ENCODE peak calls at places on chromosome 5, in nine cellular contexts. D is kidney glomerular epithelial cell; F is GM13977; W is stimulated activated CD8-positive, alpha-beta memory T cell treated with anti-CD3 and anti-CD28 coated beads, Interleukin-15, amount 100 ng/mL, for 4 hours; Z is activated CD4-positive, alpha-beta memory T cell treated with anti-CD3 and anti-CD28 coated beads, Interleukin-2, amount 10 ng/mL, durations not matched to agents 7 days and 5 days; N is progenitor cell of endocrine pancreas; C is Right ventricle myocardium superior; V is MCF 10A; K is occipital lobe. X is an unnamed sample.

GRCh38 chr5:178454821-178455479 is 135.2 kb downstream of the COL23A1 start:
- DNase-seq in C (no peak), Z (no peak), D (no peak), W (no peak), N (no peak), K (no peak), F (no peak), V (no peak), X (no peak)

GRCh38 chr5:145925803-145926202 is 10.6 kb upstream of the SH3RF2 start:
- DNase-seq in Z (no peak), C (no peak), V (peak), N (no peak), W (no peak), F (no peak), D (peak), K (no peak), X (no peak)

GRCh38 chr5:69048233-69048632 is 45.6 kb upstream of the SLC30A5 start:
- DNase-seq in W (no peak), V (peak), K (no peak), N (no peak), D (no peak), C (no peak), Z (no peak), F (no peak), X (peak)

GRCh38 chr5:154375331-154376008 is 70.3 kb upstream of the SAP30L start:
- DNase-seq in C (no peak), N (no peak), V (no peak), W (no peak), F (no peak), K (no peak), Z (no peak), D (no peak), X (no peak)

GRCh38 chr5:180595046-180595379 is 3.7 kb upstream of the SCGB3A1 start:
- DNase-seq in N (no peak), D (no peak), K (no peak), W (no peak), V (no peak), F (no peak), Z (peak), C (no peak), X (no peak)

GRCh38 chr5:9239626-9240025 is 306.2 kb downstream of the SEMA5A start:
- DNase-seq in K (no peak), Z (no peak), D (peak), W (no peak), N (no peak), C (no peak), V (no peak), F (no peak), X (no peak)

GRCh38 chr5:160380041-160380440 is 9.6 kb upstream of the C1QTNF2 start:
- DNase-seq in D (no peak), N (no peak), K (no peak), V (no peak), W (no peak), Z (no peak), F (no peak), C (no peak), X (no peak)

GRCh38 chr5:115267617-115268016 is 4.9 kb upstream of the PGGT1B start:
- DNase-seq in V (no peak), D (peak), C (no peak), K (no peak), N (no peak), Z (no peak), W (no peak), F (no peak), X (no peak)

GRCh38 chr5:171335616-171336015 is 26.6 kb downstream of the TLX3 start:
- DNase-seq in D (no peak), C (no peak), N (no peak), Z (no peak), F (no peak), W (no peak), K (no peak), V (no peak), X (no peak)

GRCh38 chr5:108753877-108754276 is 6.2 kb downstream of the FER start:
- DNase-seq in W (no peak), F (no peak), N (no peak), D (peak), Z (no peak), K (no peak), V (peak), C (no peak), X (no peak)

GRCh38 chr5:41445937-41446563 is 64.4 kb downstream of the PLCXD3 start:
- DNase-seq in V (no peak), D (no peak), N (no peak), W (no peak), K (no peak), Z (no peak), C (no peak), F (no peak), X (no peak)

GRCh38 chr5:91383956-91384300 is 811 bp upstream of the ARRDC3 start:
- DNase-seq in W (no peak), C (peak), F (no peak), V (peak), D (peak), K (peak), Z (peak), N (no peak), X (peak)

GRCh38 chr5:95399034-95399433 is 7.9 kb downstream of the FAM81B start:
- DNase-seq in W (no peak), K (no peak), D (no peak), F (no peak), V (no peak), C (no peak), N (no peak), Z (no peak), X (no peak)

GRCh38 chr5:150022681-150023080 is 22.1 kb downstream of the HMGXB3 start:
- DNase-seq in N (no peak), K (no peak), Z (no peak), W (no peak), C (no peak), V (no peak), F (no peak), D (no peak), X (no peak)

GRCh38 chr5:1409386-1410110 is 35.7 kb downstream of the SLC6A3 start:
- DNase-seq in W (no peak), F (peak), D (no peak), Z (peak), K (no peak), C (peak), V (peak), N (peak), X (peak)

GRCh38 chr5:10352404-10353240 is 873 bp upstream of the MARCHF6 start:
- DNase-seq in K (no peak), D (no peak), F (no peak), C (no peak), V (peak), W (peak), Z (no peak), N (no peak), X (peak)

GRCh38 chr5:178403956-178404600 is 171.5 kb upstream of the PHYKPL start:
- DNase-seq in K (no peak), N (no peak), Z (no peak), W (no peak), V (no peak), C (no peak), F (no peak), D (no peak), X (no peak)

GRCh38 chr5:149731617-149732400 is 1.7 kb downstream of the PPARGC1B start:
- DNase-seq in D (peak), Z (peak), N (no peak), W (peak), V (peak), F (peak), C (peak), K (peak), X (peak)

GRCh38 chr5:132485641-132486317 is 4.8 kb downstream of the IRF1 start:
- DNase-seq in Z (peak), V (no peak), N (no peak), D (no peak), K (no peak), F (no peak), C (no peak), W (no peak), X (no peak)

GRCh38 chr5:163434410-163434866 is 3.0 kb upstream of the CCNG1 start:
- DNase-seq in N (no peak), V (peak), K (no peak), D (peak), Z (no peak), C (no peak), F (no peak), W (no peak), X (no peak)

GRCh38 chr5:91189480-91190332 is 193.4 kb downstream of the ARRDC3 start:
- DNase-seq in Z (no peak), V (peak), N (no peak), W (no peak), F (no peak), K (no peak), D (peak), C (peak), X (peak)

GRCh38 chr5:159571501-159572244 is 241.4 kb upstream of the IL12B start:
- DNase-seq in D (no peak), Z (no peak), K (no peak), V (peak), C (no peak), F (no peak), W (no peak), N (no peak), X (no peak)

GRCh38 chr5:21685536-21685935 is 1167.6 kb downstream of the CDH12 start:
- DNase-seq in Z (no peak), D (peak), C (no peak), N (no peak), K (no peak), F (no peak), W (no peak), V (peak), X (no peak)

GRCh38 chr5:135251099-135251498 is 147.9 kb downstream of the MACROH2A1 start:
- DNase-seq in W (no peak), F (no peak), N (no peak), V (no peak), K (no peak), C (no peak), Z (no peak), D (no peak), X (no peak)